ENCODE peak calls at places on chromosomes 1 and 21, in four cellular contexts. J, G, Z and T are unnamed samples.

GRCh38 chr1:156303241-156303640 is 4.1 kb upstream of the VHLL start:
- DNase-seq in J (no peak), G (no peak), Z (no peak), T (no peak)

GRCh38 chr1:54230507-54231339 is 30.8 kb downstream of the MRPL37 start:
- DNase-seq in J (no peak), G (no peak), Z (no peak), T (no peak)

GRCh38 chr1:210758261-210758660 is 375.7 kb downstream of the KCNH1 start:
- DNase-seq in J (no peak), G (no peak), Z (no peak), T (no peak)

GRCh38 chr1:88946845-88947244 is 45.6 kb downstream of the KYAT3 start:
- DNase-seq in J (no peak), G (no peak), Z (no peak), T (no peak)

GRCh38 chr1:31374511-31375196 is 1.8 kb upstream of the FABP3 start:
- DNase-seq in J (peak; percentile 79), G (no peak), Z (peak; percentile 74), T (peak; percentile 75)

GRCh38 chr1:242432491-242433095 is 91.9 kb downstream of the PLD5 start:
- DNase-seq in J (no peak), G (no peak), Z (no peak), T (no peak)

GRCh38 chr1:67612690-67613322 is 72.2 kb upstream of the GADD45A start:
- DNase-seq in J (no peak), G (no peak), Z (no peak), T (no peak)

GRCh38 chr1:208432346-208432745 is 188.2 kb upstream of the PLXNA2 start:
- DNase-seq in J (no peak), G (no peak), Z (no peak), T (no peak)

GRCh38 chr1:54837002-54837853 is 36.1 kb upstream of the TTC22 start:
- DNase-seq in J (no peak), G (no peak), Z (no peak), T (no peak)

GRCh38 chr1:61341426-61341825 is 259.1 kb downstream of the NFIA start:
- DNase-seq in J (no peak), G (no peak), Z (no peak), T (no peak)

GRCh38 chr1:54227836-54228435 is 28.0 kb downstream of the MRPL37 start:
- DNase-seq in J (no peak), G (no peak), Z (no peak), T (no peak)

GRCh38 chr1:1397839-1398523 is 1.2 kb downstream of the CCNL2 start:
- DNase-seq in J (peak; percentile 78), G (no peak), Z (no peak), T (no peak)

GRCh38 chr1:64111787-64112186 is 91.6 kb upstream of the UBE2U start:
- DNase-seq in J (no peak), G (no peak), Z (no peak), T (no peak)

GRCh38 chr1:13783551-13783950 is 83.6 kb downstream of the PRDM2 start:
- DNase-seq in J (no peak), G (no peak), Z (no peak), T (no peak)

GRCh38 chr1:72178266-72178665 is 104.1 kb downstream of the NEGR1 start:
- DNase-seq in J (no peak), G (no peak), Z (no peak), T (no peak)

GRCh38 chr1:220891221-220892085 is 12.2 kb downstream of the HLX start:
- DNase-seq in J (no peak), G (no peak), Z (no peak), T (no peak)
- H3K27ac ChIP-seq in J (no peak overlapping the region), G (no peak overlapping the region), Z (no peak overlapping the region), T (no peak overlapping the region)

GRCh38 chr21:41957991-41958766 is 4.4 kb upstream of the C2CD2 start:
- DNase-seq in J (peak; percentile 82), G (peak; percentile 47), Z (peak; percentile 88), T (peak; percentile 90)
- TF ChIP-seq CTCF in J (peak; percentile 35), G (peak; percentile 16), Z (peak; percentile 15), T (no peak)

DNA sequence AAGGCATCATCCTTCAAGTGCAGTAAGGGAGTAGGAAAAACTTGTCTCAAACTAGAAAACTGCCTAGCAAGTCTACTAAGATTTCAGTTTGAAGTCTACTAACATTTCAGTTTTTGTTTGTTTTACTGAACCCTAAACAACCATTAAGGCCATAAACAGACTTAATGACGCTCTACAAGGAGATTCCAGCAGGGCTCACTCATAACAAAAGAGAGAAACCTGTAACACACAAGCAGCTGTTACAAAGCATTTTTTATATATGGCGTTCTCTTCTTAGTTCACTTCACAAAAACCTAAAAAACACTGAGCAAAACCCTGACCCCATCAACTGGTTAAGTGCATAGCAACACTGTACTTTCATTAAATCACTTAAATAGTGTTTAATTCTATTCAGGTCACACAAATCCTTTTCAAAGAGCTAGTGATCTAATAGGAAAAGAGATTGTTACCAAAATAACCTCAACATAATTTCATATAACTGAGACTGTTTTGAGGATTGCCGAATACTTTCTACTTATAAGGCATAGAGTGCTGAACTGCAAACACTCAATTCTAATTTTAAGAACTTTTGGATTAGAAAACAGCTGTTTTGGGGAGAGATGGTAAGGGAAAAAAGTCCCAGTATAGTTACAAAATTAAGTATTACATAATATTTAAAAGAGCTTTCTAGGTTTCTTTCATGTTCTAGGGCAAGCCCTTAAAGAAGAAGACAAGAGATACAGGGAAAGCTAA is 1.5 kb downstream of the B3GALNT2 start:
- DNase-seq in J (no peak), G (no peak), Z (no peak), T (no peak)
- H3K4me3 ChIP-seq in J (peak overlapping the region; percentile 87), G (peak overlapping the region; percentile 86), Z (peak overlapping the region; percentile 85), T (peak overlapping the region; percentile 98)

GRCh38 chr1:21878840-21879478 is 58.2 kb downstream of the HSPG2 start:
- DNase-seq in J (peak; percentile 37), G (no peak), Z (no peak), T (no peak)
- H3K27ac ChIP-seq in J (no peak overlapping the region), G (no peak overlapping the region), Z (no peak overlapping the region), T (no peak overlapping the region)